ENCODE peak calls at places on chromosomes 16 and 17, in six cellular contexts. One of them, this sample, is unnamed.

GRCh38 chr16:83513006-83513755 is 294.6 kb upstream of the HSBP1 start:
- DNase-seq in naive B cell: no peak
- DNase-seq in NCI-H524 treated with DMSO at 0.1 percent for 48 hours: no peak
- DNase-seq in stimulated activated CD8-positive, alpha-beta memory T cell treated with anti-CD3 and anti-CD28 coated beads, Interleukin-4, amount 100 ng/mL, for 24 hours: no peak
- DNase-seq in omental fat pad: no peak
- DNase-seq in activated effector memory CD4-positive, alpha-beta T cell treated with anti-CD3 and anti-CD28 coated beads, Interleukin-2, amount 50 U/mL, for 16 hours: no peak
- DNase-seq in this sample: peak

GRCh38 chr16:30053376-30054015 is 12.1 kb upstream of the ALDOA start:
- DNase-seq in NCI-H524 treated with DMSO at 0.1 percent for 48 hours: no peak
- DNase-seq in naive B cell: no peak
- DNase-seq in stimulated activated CD8-positive, alpha-beta memory T cell treated with anti-CD3 and anti-CD28 coated beads, Interleukin-4, amount 100 ng/mL, for 24 hours: no peak
- DNase-seq in omental fat pad: no peak
- DNase-seq in activated effector memory CD4-positive, alpha-beta T cell treated with anti-CD3 and anti-CD28 coated beads, Interleukin-2, amount 50 U/mL, for 16 hours: no peak
- DNase-seq in this sample: peak

GRCh38 chr17:43169561-43170139 is 1.4 kb upstream of the NBR1 start:
- DNase-seq in stimulated activated CD8-positive, alpha-beta memory T cell treated with anti-CD3 and anti-CD28 coated beads, Interleukin-4, amount 100 ng/mL, for 24 hours: peak
- DNase-seq in activated effector memory CD4-positive, alpha-beta T cell treated with anti-CD3 and anti-CD28 coated beads, Interleukin-2, amount 50 U/mL, for 16 hours: peak
- DNase-seq in NCI-H524 treated with DMSO at 0.1 percent for 48 hours: peak
- DNase-seq in omental fat pad: no peak
- DNase-seq in naive B cell: no peak
- DNase-seq in this sample: peak

GRCh38 chr16:52705192-52705591 is 158.2 kb upstream of the TOX3 start:
- DNase-seq in omental fat pad: no peak
- DNase-seq in NCI-H524 treated with DMSO at 0.1 percent for 48 hours: no peak
- DNase-seq in stimulated activated CD8-positive, alpha-beta memory T cell treated with anti-CD3 and anti-CD28 coated beads, Interleukin-4, amount 100 ng/mL, for 24 hours: no peak
- DNase-seq in naive B cell: no peak
- DNase-seq in activated effector memory CD4-positive, alpha-beta T cell treated with anti-CD3 and anti-CD28 coated beads, Interleukin-2, amount 50 U/mL, for 16 hours: no peak
- DNase-seq in this sample: no peak

GRCh38 chr17:80918731-80919130 is 72.9 kb upstream of the CHMP6 start:
- DNase-seq in omental fat pad: no peak
- DNase-seq in stimulated activated CD8-positive, alpha-beta memory T cell treated with anti-CD3 and anti-CD28 coated beads, Interleukin-4, amount 100 ng/mL, for 24 hours: no peak
- DNase-seq in NCI-H524 treated with DMSO at 0.1 percent for 48 hours: no peak
- DNase-seq in naive B cell: no peak
- DNase-seq in activated effector memory CD4-positive, alpha-beta T cell treated with anti-CD3 and anti-CD28 coated beads, Interleukin-2, amount 50 U/mL, for 16 hours: no peak
- DNase-seq in this sample: no peak

GRCh38 chr16:64455275-64455674 is 666.6 kb downstream of the CDH11 start:
- DNase-seq in omental fat pad: no peak
- DNase-seq in stimulated activated CD8-positive, alpha-beta memory T cell treated with anti-CD3 and anti-CD28 coated beads, Interleukin-4, amount 100 ng/mL, for 24 hours: no peak
- DNase-seq in NCI-H524 treated with DMSO at 0.1 percent for 48 hours: no peak
- DNase-seq in activated effector memory CD4-positive, alpha-beta T cell treated with anti-CD3 and anti-CD28 coated beads, Interleukin-2, amount 50 U/mL, for 16 hours: no peak
- DNase-seq in naive B cell: no peak
- DNase-seq in this sample: peak

GRCh38 chr16:57500578-57501111 is 14.4 kb upstream of the DOK4 start:
- DNase-seq in stimulated activated CD8-positive, alpha-beta memory T cell treated with anti-CD3 and anti-CD28 coated beads, Interleukin-4, amount 100 ng/mL, for 24 hours: no peak
- DNase-seq in activated effector memory CD4-positive, alpha-beta T cell treated with anti-CD3 and anti-CD28 coated beads, Interleukin-2, amount 50 U/mL, for 16 hours: no peak
- DNase-seq in NCI-H524 treated with DMSO at 0.1 percent for 48 hours: no peak
- DNase-seq in naive B cell: no peak
- DNase-seq in omental fat pad: no peak
- DNase-seq in this sample: no peak

GRCh38 chr17:36808181-36808661 is 129.1 kb upstream of the LHX1 start:
- DNase-seq in stimulated activated CD8-positive, alpha-beta memory T cell treated with anti-CD3 and anti-CD28 coated beads, Interleukin-4, amount 100 ng/mL, for 24 hours: no peak
- DNase-seq in omental fat pad: no peak
- DNase-seq in naive B cell: no peak
- DNase-seq in activated effector memory CD4-positive, alpha-beta T cell treated with anti-CD3 and anti-CD28 coated beads, Interleukin-2, amount 50 U/mL, for 16 hours: no peak
- DNase-seq in NCI-H524 treated with DMSO at 0.1 percent for 48 hours: no peak
- DNase-seq in this sample: peak

GRCh38 chr17:41907633-41908539 is 10.9 kb downstream of the ACLY start:
- DNase-seq in NCI-H524 treated with DMSO at 0.1 percent for 48 hours: no peak
- DNase-seq in omental fat pad: no peak
- DNase-seq in naive B cell: no peak
- DNase-seq in activated effector memory CD4-positive, alpha-beta T cell treated with anti-CD3 and anti-CD28 coated beads, Interleukin-2, amount 50 U/mL, for 16 hours: no peak
- DNase-seq in stimulated activated CD8-positive, alpha-beta memory T cell treated with anti-CD3 and anti-CD28 coated beads, Interleukin-4, amount 100 ng/mL, for 24 hours: no peak
- DNase-seq in this sample: no peak

GRCh38 chr16:47073223-47074155 is 70.3 kb downstream of the NETO2 start:
- DNase-seq in naive B cell: no peak
- DNase-seq in omental fat pad: no peak
- DNase-seq in stimulated activated CD8-positive, alpha-beta memory T cell treated with anti-CD3 and anti-CD28 coated beads, Interleukin-4, amount 100 ng/mL, for 24 hours: no peak
- DNase-seq in NCI-H524 treated with DMSO at 0.1 percent for 48 hours: no peak
- DNase-seq in activated effector memory CD4-positive, alpha-beta T cell treated with anti-CD3 and anti-CD28 coated beads, Interleukin-2, amount 50 U/mL, for 16 hours: no peak
- DNase-seq in this sample: peak

GRCh38 chr17:17693253-17693954 is 12.1 kb downstream of the RAI1 start:
- DNase-seq in activated effector memory CD4-positive, alpha-beta T cell treated with anti-CD3 and anti-CD28 coated beads, Interleukin-2, amount 50 U/mL, for 16 hours: no peak
- DNase-seq in stimulated activated CD8-positive, alpha-beta memory T cell treated with anti-CD3 and anti-CD28 coated beads, Interleukin-4, amount 100 ng/mL, for 24 hours: no peak
- DNase-seq in NCI-H524 treated with DMSO at 0.1 percent for 48 hours: peak
- DNase-seq in naive B cell: no peak
- DNase-seq in omental fat pad: no peak
- DNase-seq in this sample: no peak

GRCh38 chr17:57110152-57110542 is 25.1 kb downstream of the AKAP1 start:
- DNase-seq in stimulated activated CD8-positive, alpha-beta memory T cell treated with anti-CD3 and anti-CD28 coated beads, Interleukin-4, amount 100 ng/mL, for 24 hours: no peak
- DNase-seq in activated effector memory CD4-positive, alpha-beta T cell treated with anti-CD3 and anti-CD28 coated beads, Interleukin-2, amount 50 U/mL, for 16 hours: no peak
- DNase-seq in naive B cell: no peak
- DNase-seq in NCI-H524 treated with DMSO at 0.1 percent for 48 hours: no peak
- DNase-seq in omental fat pad: no peak
- DNase-seq in this sample: no peak

GRCh38 chr16:81868057-81868748 is 89.1 kb downstream of the PLCG2 start:
- DNase-seq in stimulated activated CD8-positive, alpha-beta memory T cell treated with anti-CD3 and anti-CD28 coated beads, Interleukin-4, amount 100 ng/mL, for 24 hours: no peak
- DNase-seq in activated effector memory CD4-positive, alpha-beta T cell treated with anti-CD3 and anti-CD28 coated beads, Interleukin-2, amount 50 U/mL, for 16 hours: no peak
- DNase-seq in naive B cell: no peak
- DNase-seq in NCI-H524 treated with DMSO at 0.1 percent for 48 hours: no peak
- DNase-seq in omental fat pad: no peak
- DNase-seq in this sample: no peak

GRCh38 chr16:74740795-74741304 is 33.8 kb downstream of the FA2H start:
- DNase-seq in naive B cell: no peak
- DNase-seq in activated effector memory CD4-positive, alpha-beta T cell treated with anti-CD3 and anti-CD28 coated beads, Interleukin-2, amount 50 U/mL, for 16 hours: no peak
- DNase-seq in stimulated activated CD8-positive, alpha-beta memory T cell treated with anti-CD3 and anti-CD28 coated beads, Interleukin-4, amount 100 ng/mL, for 24 hours: no peak
- DNase-seq in NCI-H524 treated with DMSO at 0.1 percent for 48 hours: no peak
- DNase-seq in omental fat pad: no peak
- DNase-seq in this sample: no peak

GRCh38 chr16:89365044-89365467 is 125.3 kb downstream of the ANKRD11 start:
- DNase-seq in omental fat pad: no peak
- DNase-seq in stimulated activated CD8-positive, alpha-beta memory T cell treated with anti-CD3 and anti-CD28 coated beads, Interleukin-4, amount 100 ng/mL, for 24 hours: no peak
- DNase-seq in activated effector memory CD4-positive, alpha-beta T cell treated with anti-CD3 and anti-CD28 coated beads, Interleukin-2, amount 50 U/mL, for 16 hours: no peak
- DNase-seq in NCI-H524 treated with DMSO at 0.1 percent for 48 hours: no peak
- DNase-seq in naive B cell: no peak
- DNase-seq in this sample: no peak

This sample was measured in adipocyte.